ENCODE peak calls at places on chromosomes 6 and 20, in seven cellular contexts. J is astrocyte of the spinal cord; C is skeletal muscle cell; M is Karpas-422; G is lower lobe of right lung; R is tibial artery; O is CD8-positive, alpha-beta T cell. S is an unnamed sample.

GRCh38 chr6:144223686-144224085 is 61.4 kb upstream of the UTRN start:
- DNase-seq in J (no peak), C (no peak), O (no peak), M (no peak), G (no peak), R (no peak), S (no peak)

GRCh38 chr20:53937929-53938367 is 132.4 kb downstream of the BCAS1 start:
- DNase-seq in J (no peak), G (no peak), R (no peak), O (no peak), C (no peak), M (no peak), S (peak)

GRCh38 chr6:37142047-37142614 is 27.8 kb upstream of the PIM1 start:
- DNase-seq in C (no peak), J (no peak), R (no peak), M (no peak), O (no peak), G (no peak), S (no peak)

GRCh38 chr20:14790771-14791517 is 453.5 kb upstream of the FLRT3 start:
- DNase-seq in G (no peak), O (no peak), M (no peak), R (no peak), J (peak), C (peak), S (no peak)

GRCh38 chr6:43200541-43200940 is 18.5 kb downstream of the CUL9 start:
- DNase-seq in O (no peak), M (no peak), C (no peak), G (no peak), R (peak), J (no peak), S (peak)

GRCh38 chr6:84227044-84227433 is 404 bp downstream of the CEP162 start:
- DNase-seq in O (no peak), M (peak), J (no peak), G (no peak), R (no peak), C (no peak), S (no peak)

GRCh38 chr6:88661136-88661535 is 302.3 kb downstream of the RNGTT start:
- DNase-seq in G (no peak), R (no peak), J (no peak), O (no peak), C (no peak), M (no peak), S (no peak)

GRCh38 chr20:37438464-37439222 is 82.4 kb upstream of the NNAT start:
- DNase-seq in M (no peak), C (no peak), O (no peak), J (no peak), G (no peak), R (no peak), S (peak)

GRCh38 chr6:140784573-140784972 is 1348.2 kb upstream of the GJE1 start:
- DNase-seq in O (no peak), J (no peak), C (peak), R (no peak), G (no peak), M (no peak), S (no peak)

GRCh38 chr20:33583154-33583553 is 79.0 kb upstream of the C20orf144 start:
- DNase-seq in O (no peak), R (no peak), J (no peak), G (no peak), C (no peak), M (no peak), S (no peak)

GRCh38 chr20:15141880-15142279 is 804.5 kb upstream of the FLRT3 start:
- DNase-seq in O (no peak), G (no peak), J (no peak), R (no peak), M (no peak), C (no peak), S (no peak)

GRCh38 chr20:10610266-10610665 is 63.5 kb downstream of the JAG1 start:
- DNase-seq in J (no peak), C (no peak), R (no peak), O (no peak), G (no peak), M (no peak), S (no peak)

GRCh38 chr20:6519556-6519955 is 247.9 kb upstream of the BMP2 start:
- DNase-seq in R (no peak), O (no peak), C (peak), M (no peak), J (peak), G (no peak), S (no peak)

GRCh38 chr20:2178328-2179232 is 77.0 kb downstream of the STK35 start:
- DNase-seq in R (peak), M (no peak), O (no peak), C (no peak), G (no peak), J (no peak), S (no peak)

GRCh38 chr20:62780696-62781095 is 15.6 kb upstream of the MRGBP start:
- DNase-seq in J (no peak), G (no peak), O (no peak), R (no peak), M (no peak), C (no peak), S (no peak)

GRCh38 chr6:3162067-3162497 is 4.7 kb upstream of the TUBB2A start:
- DNase-seq in O (no peak), M (no peak), J (peak), R (no peak), G (no peak), C (no peak), S (no peak)

GRCh38 chr6:54710430-54710829 is 136.1 kb upstream of the FAM83B start:
- DNase-seq in C (no peak), R (no peak), G (no peak), O (no peak), M (no peak), J (no peak), S (no peak)

GRCh38 chr20:61735503-61735785 is 330.2 kb downstream of the TAF4 start:
- DNase-seq in O (no peak), M (no peak), R (no peak), J (no peak), G (peak), C (no peak), S (no peak)

GRCh38 chr6:168428052-168428829 is 12.7 kb upstream of the SMOC2 start:
- DNase-seq in G (no peak), C (no peak), M (no peak), J (no peak), O (no peak), R (no peak), S (no peak)

GRCh38 chr20:45781391-45781931 is 10.2 kb downstream of the WFDC3 start:
- DNase-seq in C (peak), G (no peak), R (peak), O (no peak), J (peak), M (no peak), S (no peak)

GRCh38 chr6:34559651-34560365 is 3.7 kb upstream of the SPDEF start:
- DNase-seq in R (no peak), O (no peak), G (no peak), J (no peak), C (no peak), M (no peak), S (no peak)

GRCh38 chr6:144922120-144922722 is 637.1 kb downstream of the UTRN start:
- DNase-seq in J (no peak), R (no peak), M (no peak), C (no peak), O (no peak), G (no peak), S (no peak)

GRCh38 chr6:107991061-107991460 is 33.1 kb upstream of the SEC63 start:
- DNase-seq in C (no peak), G (no peak), M (no peak), R (no peak), J (no peak), O (no peak), S (no peak)

GRCh38 chr6:46935687-46936086 is 13.9 kb upstream of the ADGRF5 start:
- DNase-seq in R (no peak), C (no peak), J (no peak), O (no peak), G (peak), M (no peak), S (no peak)

GRCh38 chr6:135940783-135941182 is 89.3 kb downstream of the PDE7B start:
- DNase-seq in J (no peak), C (no peak), O (no peak), M (no peak), R (no peak), G (no peak), S (no peak)

GRCh38 chr6:109467696-109468095 is 12.1 kb upstream of the MICAL1 start:
- DNase-seq in O (no peak), M (no peak), C (no peak), R (no peak), G (no peak), J (no peak), S (no peak)

GRCh38 chr20:20864346-20865096 is 152.1 kb upstream of the RALGAPA2 start:
- DNase-seq in C (no peak), R (no peak), G (no peak), O (no peak), J (no peak), M (peak), S (no peak)

GRCh38 chr20:13302647-13303425 is 81.8 kb downstream of the ISM1 start:
- DNase-seq in J (peak), G (no peak), O (no peak), M (peak), C (no peak), R (no peak), S (no peak)

GRCh38 chr6:16136086-16136485 is 7.2 kb downstream of the MYLIP start:
- DNase-seq in C (no peak), M (no peak), J (no peak), O (no peak), G (no peak), R (no peak), S (no peak)

GRCh38 chr20:23021941-23022340 is 13.2 kb upstream of the SSTR4 start:
- DNase-seq in G (no peak), O (no peak), R (no peak), M (no peak), C (no peak), J (no peak), S (no peak)

GRCh38 chr6:44932651-44933091 is 395.5 kb upstream of the RUNX2 start:
- DNase-seq in M (no peak), O (peak), J (no peak), C (no peak), G (no peak), R (no peak), S (no peak)

GRCh38 chr6:23106951-23107350 is 537.6 kb downstream of the HDGFL1 start:
- DNase-seq in J (peak), M (no peak), G (no peak), R (no peak), O (no peak), C (no peak), S (no peak)

GRCh38 chr6:37047933-37048850 is 42.7 kb downstream of the FGD2 start:
- DNase-seq in C (no peak), G (no peak), R (no peak), J (no peak), M (peak), O (no peak), S (no peak)

GRCh38 chr6:16320533-16321340 is 82.3 kb downstream of the GMPR start:
- DNase-seq in J (no peak), O (no peak), G (no peak), M (no peak), C (peak), R (peak), S (no peak)

GRCh38 chr6:24759718-24760117 is 15.0 kb upstream of the GMNN start:
- DNase-seq in G (no peak), C (no peak), M (no peak), R (no peak), O (no peak), J (no peak), S (no peak)

GRCh38 chr20:47777220-47777619 is 8.1 kb downstream of the SULF2 start:
- DNase-seq in M (no peak), J (no peak), C (no peak), R (no peak), O (no peak), G (no peak), S (no peak)

GRCh38 chr6:106199998-106200397 is 113.9 kb downstream of the PRDM1 start:
- DNase-seq in R (no peak), O (no peak), M (no peak), G (no peak), J (peak), C (peak), S (no peak)

DNA sequence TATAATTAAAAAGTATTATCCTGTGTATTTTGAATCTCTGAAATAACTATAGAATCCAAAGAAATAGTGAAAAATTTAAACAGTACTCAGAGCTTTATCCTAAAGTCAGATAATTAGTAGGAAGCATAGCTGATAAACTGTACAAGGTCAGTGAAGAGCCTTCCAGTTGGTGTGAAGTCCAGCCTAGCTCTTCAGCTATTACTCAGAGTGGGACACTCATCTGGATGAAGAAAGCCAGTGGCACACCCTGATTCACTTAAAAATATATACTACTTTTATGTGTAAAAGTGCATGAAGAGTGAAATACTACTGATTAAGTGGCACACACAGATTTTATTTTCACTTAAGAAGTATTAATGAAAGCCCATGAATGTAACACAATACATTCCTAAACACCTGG is 3.1 kb downstream of the IFNGR1 start:
- DNase-seq in O (no peak), M (no peak), R (no peak), J (no peak), G (no peak), C (no peak), S (no peak)
- H3K4me3 ChIP-seq in O (no peak), M (no peak), R (peak), J (no peak), G (peak), C (no peak), S (peak)

GRCh38 chr6:75207211-75207984 is 1.5 kb upstream of the COL12A1 start:
- DNase-seq in C (no peak), G (no peak), J (peak), M (no peak), O (no peak), R (no peak), S (no peak)
- H3K4me3 ChIP-seq in C (peak), G (peak), J (peak), M (no peak), O (no peak), R (peak), S (no peak)

DNA sequence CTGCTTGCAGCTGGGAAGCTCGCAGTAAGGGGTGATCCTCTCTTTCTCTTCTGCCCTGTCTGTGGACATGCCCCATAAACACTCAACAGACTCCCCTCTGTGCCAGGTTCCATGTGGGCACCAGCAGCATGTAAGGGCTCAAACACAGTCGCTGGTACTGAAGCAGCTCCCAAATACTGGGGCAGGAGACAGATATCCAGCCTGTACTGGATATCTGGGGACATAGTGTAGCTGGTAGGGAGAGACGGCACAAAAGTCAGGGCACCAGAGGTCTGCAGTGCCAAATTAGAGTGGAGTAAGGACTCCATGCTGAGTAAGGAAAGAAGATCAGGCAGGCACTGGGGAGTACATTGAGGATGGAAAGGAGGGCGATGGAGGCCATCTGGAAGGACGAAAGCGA is 48.3 kb upstream of the RSPO4 start:
- DNase-seq in G (no peak), R (no peak), J (no peak), M (no peak), C (no peak), O (no peak), S (no peak)
- H3K4me3 ChIP-seq in G (no peak), R (no peak), J (no peak), M (no peak), C (no peak), O (no peak), S (no peak)

DNA sequence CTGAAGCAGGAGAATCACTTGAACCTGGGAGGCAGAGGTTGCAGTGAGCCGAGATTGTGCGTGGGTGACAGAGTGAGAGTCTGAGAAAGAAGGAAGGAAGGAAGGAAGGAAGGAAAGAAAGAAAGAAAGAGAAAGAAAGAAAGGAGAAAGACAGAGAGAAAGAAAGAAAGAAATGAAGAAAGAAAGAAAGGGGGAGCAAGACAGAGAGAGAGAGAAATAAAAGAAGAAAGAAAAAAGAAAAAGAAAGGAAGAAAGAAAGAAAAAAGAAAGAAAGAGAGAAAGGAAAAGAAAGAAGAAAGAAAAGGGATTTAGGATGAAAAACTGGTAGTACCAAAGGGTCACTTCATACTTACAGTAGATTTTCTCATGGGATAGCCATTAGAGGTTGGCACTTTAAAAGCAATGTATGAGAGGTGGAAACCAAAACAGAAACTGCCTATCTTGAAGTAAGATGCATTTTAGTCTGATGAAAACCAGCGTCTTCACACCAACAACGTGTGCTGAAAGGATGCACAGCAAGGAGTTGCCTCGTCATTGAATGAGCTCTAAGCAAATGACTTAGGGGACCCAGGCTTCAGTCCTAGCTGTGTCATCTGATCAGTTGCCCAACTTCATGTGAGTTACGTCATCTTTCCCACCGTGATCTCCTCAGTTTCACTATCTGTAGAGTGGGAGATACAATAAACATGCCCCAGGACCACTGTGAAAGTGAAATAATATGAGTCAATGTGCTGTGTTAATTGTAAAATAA is 133.9 kb upstream of the NEDD9 start:
- DNase-seq in G (no peak), J (no peak), R (no peak), O (peak), C (no peak), M (no peak), S (no peak)
- H3K4me3 ChIP-seq in G (no peak), J (no peak), R (no peak), O (no peak), C (no peak), M (no peak), S (no peak)

GRCh38 chr6:98944598-98945011 is 3.1 kb downstream of the FBXL4 start:
- DNase-seq in R (no peak), C (peak), G (no peak), J (peak), O (no peak), M (no peak), S (no peak)

GRCh38 chr6:98946877-98947410 is 802 bp downstream of the FBXL4 start:
- DNase-seq in M (peak), J (peak), G (peak), O (peak), C (no peak), R (no peak), S (peak)

GRCh38 chr6:98947411-98948292 is at the start of gene FBXL4:
- DNase-seq in J (peak), C (peak), M (peak), R (peak), G (peak), O (peak), S (peak)

GRCh38 chr6:98945311-98946005 is 2.3 kb downstream of the FBXL4 start:
- DNase-seq in O (no peak), C (no peak), R (no peak), J (no peak), M (peak), G (no peak), S (no peak)

DNA sequence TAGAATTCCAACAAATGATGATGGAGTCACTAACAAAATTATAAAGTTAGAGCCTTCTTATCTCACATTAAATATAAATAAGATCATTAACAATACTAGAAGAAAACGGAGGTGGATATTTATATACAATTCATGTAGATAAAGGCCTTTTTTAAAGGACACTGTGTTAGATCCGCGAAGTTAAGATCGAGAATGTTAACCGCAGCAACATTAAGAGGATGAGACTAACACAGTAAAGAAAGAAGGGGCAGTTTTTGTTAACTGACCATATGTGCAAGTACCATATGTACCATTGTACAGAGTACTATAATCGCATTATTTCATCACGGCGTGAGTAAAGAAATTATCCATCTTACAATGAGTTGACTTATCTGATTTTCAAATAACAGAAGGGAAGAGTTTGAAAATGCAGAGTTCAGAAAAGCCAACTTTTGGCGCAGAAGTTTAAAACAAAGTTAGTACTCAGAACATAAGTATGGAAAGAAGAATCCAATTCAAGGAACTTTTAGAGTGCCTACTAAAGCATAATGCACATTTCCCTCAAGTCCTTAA is 1.4 kb downstream of the FBXL4 start:
- DNase-seq in J (peak), R (no peak), C (no peak), M (no peak), O (no peak), G (no peak), S (no peak)
- H3K4me3 ChIP-seq in J (peak), R (peak), C (peak), M (peak), O (peak), G (peak), S (peak)

DNA sequence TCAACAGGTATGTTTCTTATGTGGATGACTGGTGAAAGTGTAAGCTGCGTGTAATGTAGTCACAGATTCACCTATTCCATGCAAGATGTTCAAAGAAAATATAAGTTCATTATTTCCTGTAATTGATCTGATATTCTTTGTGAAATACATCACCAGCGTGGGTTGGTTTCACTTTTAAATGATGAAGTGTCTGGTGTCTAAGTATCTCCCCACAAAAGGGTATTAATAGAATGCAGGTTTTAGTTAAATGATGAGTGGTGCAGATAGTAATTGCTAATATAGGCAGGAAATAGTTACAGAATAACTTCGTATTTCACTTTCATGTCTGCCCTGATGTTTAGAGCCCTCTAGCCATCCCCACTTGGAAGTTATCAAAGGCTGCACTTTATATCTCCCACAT is 22.2 kb downstream of the PGBD1 start:
- DNase-seq in M (no peak), O (no peak), C (no peak), G (no peak), J (no peak), R (no peak), S (no peak)
- H3K4me3 ChIP-seq in M (no peak), O (no peak), C (no peak), G (no peak), J (no peak), R (no peak), S (no peak)

GRCh38 chr6:163405412-163406309 is 8.9 kb upstream of the QKI start:
- DNase-seq in C (no peak), O (no peak), J (no peak), M (no peak), G (peak), R (peak), S (peak)
- H3K4me3 ChIP-seq in C (peak), O (peak), J (peak), M (no peak), G (peak), R (peak), S (peak)